ENCODE peak calls at places on chromosomes 6 and 20, in seven cellular contexts. One of them, this sample, is unnamed. For H3K4me1, the result is how much of the 10 kb centered on the place peaks cover.

GRCh38 chr20:23966927-23967615 is 21.5 kb downstream of the GGTLC1 start:
- DNase-seq in body of pancreas: no peak
- DNase-seq in cardiac muscle cell: no peak
- DNase-seq in psoas muscle: no peak
- DNase-seq in CD8-positive, alpha-beta memory T cell: no peak
- DNase-seq in mammary epithelial cell: no peak
- DNase-seq in effector memory CD4-positive, alpha-beta T cell: no peak
- DNase-seq in this sample: no peak

GRCh38 chr20:19308151-19308550 is 95.7 kb downstream of the SLC24A3 start:
- DNase-seq in cardiac muscle cell: no peak
- DNase-seq in effector memory CD4-positive, alpha-beta T cell: no peak
- DNase-seq in mammary epithelial cell: no peak
- DNase-seq in psoas muscle: no peak
- DNase-seq in body of pancreas: no peak
- DNase-seq in CD8-positive, alpha-beta memory T cell: no peak
- DNase-seq in this sample: no peak

GRCh38 chr20:13261460-13262301 is 40.6 kb downstream of the ISM1 start:
- DNase-seq in mammary epithelial cell: peak
- DNase-seq in cardiac muscle cell: peak
- DNase-seq in psoas muscle: peak
- DNase-seq in effector memory CD4-positive, alpha-beta T cell: peak
- DNase-seq in body of pancreas: peak
- DNase-seq in CD8-positive, alpha-beta memory T cell: peak
- DNase-seq in this sample: no peak

GRCh38 chr20:52812231-52812847 is 159.8 kb upstream of the TSHZ2 start:
- DNase-seq in mammary epithelial cell: no peak
- DNase-seq in body of pancreas: no peak
- DNase-seq in cardiac muscle cell: no peak
- DNase-seq in effector memory CD4-positive, alpha-beta T cell: no peak
- DNase-seq in CD8-positive, alpha-beta memory T cell: no peak
- DNase-seq in psoas muscle: no peak
- DNase-seq in this sample: no peak

GRCh38 chr6:137813308-137813707 is 53.8 kb upstream of the TNFAIP3 start:
- DNase-seq in psoas muscle: no peak
- DNase-seq in effector memory CD4-positive, alpha-beta T cell: no peak
- DNase-seq in cardiac muscle cell: no peak
- DNase-seq in body of pancreas: no peak
- DNase-seq in mammary epithelial cell: peak
- DNase-seq in CD8-positive, alpha-beta memory T cell: no peak
- DNase-seq in this sample: no peak

GRCh38 chr20:20814685-20815084 is 102.2 kb upstream of the RALGAPA2 start:
- DNase-seq in mammary epithelial cell: no peak
- DNase-seq in body of pancreas: no peak
- DNase-seq in effector memory CD4-positive, alpha-beta T cell: no peak
- DNase-seq in psoas muscle: no peak
- DNase-seq in cardiac muscle cell: no peak
- DNase-seq in CD8-positive, alpha-beta memory T cell: no peak
- DNase-seq in this sample: no peak

GRCh38 chr6:28980797-28981390 is 24.2 kb downstream of the ZNF311 start:
- DNase-seq in body of pancreas: peak
- DNase-seq in cardiac muscle cell: peak
- DNase-seq in mammary epithelial cell: peak
- DNase-seq in psoas muscle: peak
- DNase-seq in effector memory CD4-positive, alpha-beta T cell: peak
- DNase-seq in CD8-positive, alpha-beta memory T cell: peak
- DNase-seq in this sample: no peak

GRCh38 chr6:162123797-162124196 is 603.8 kb downstream of the PRKN start:
- DNase-seq in effector memory CD4-positive, alpha-beta T cell: no peak
- DNase-seq in CD8-positive, alpha-beta memory T cell: no peak
- DNase-seq in psoas muscle: no peak
- DNase-seq in body of pancreas: no peak
- DNase-seq in cardiac muscle cell: peak
- DNase-seq in mammary epithelial cell: no peak
- DNase-seq in this sample: no peak

GRCh38 chr20:64139200-64140081 is 24.8 kb upstream of the MYT1 start:
- DNase-seq in body of pancreas: no peak
- DNase-seq in cardiac muscle cell: no peak
- DNase-seq in mammary epithelial cell: no peak
- DNase-seq in psoas muscle: no peak
- DNase-seq in CD8-positive, alpha-beta memory T cell: no peak
- DNase-seq in effector memory CD4-positive, alpha-beta T cell: no peak
- DNase-seq in this sample: no peak

GRCh38 chr6:111922454-111923297 is 49.4 kb upstream of the FYN start:
- DNase-seq in effector memory CD4-positive, alpha-beta T cell: no peak
- DNase-seq in mammary epithelial cell: peak
- DNase-seq in CD8-positive, alpha-beta memory T cell: no peak
- DNase-seq in psoas muscle: no peak
- DNase-seq in body of pancreas: no peak
- DNase-seq in cardiac muscle cell: no peak
- DNase-seq in this sample: no peak

GRCh38 chr6:30169658-30170614 is 6.6 kb downstream of the TRIM15 start:
- DNase-seq in effector memory CD4-positive, alpha-beta T cell: no peak
- DNase-seq in body of pancreas: no peak
- DNase-seq in psoas muscle: no peak
- DNase-seq in CD8-positive, alpha-beta memory T cell: no peak
- DNase-seq in cardiac muscle cell: peak
- DNase-seq in mammary epithelial cell: peak
- DNase-seq in this sample: no peak

GRCh38 chr6:89242574-89243330 is 25.6 kb upstream of the GABRR1 start:
- DNase-seq in CD8-positive, alpha-beta memory T cell: no peak
- DNase-seq in psoas muscle: no peak
- DNase-seq in mammary epithelial cell: peak
- DNase-seq in effector memory CD4-positive, alpha-beta T cell: no peak
- DNase-seq in body of pancreas: no peak
- DNase-seq in cardiac muscle cell: peak
- DNase-seq in this sample: no peak

GRCh38 chr6:33073431-33073871 is at the start of gene HLA-DPA1:
- DNase-seq in body of pancreas: no peak
- DNase-seq in psoas muscle: no peak
- DNase-seq in effector memory CD4-positive, alpha-beta T cell: no peak
- DNase-seq in cardiac muscle cell: peak
- DNase-seq in mammary epithelial cell: peak
- DNase-seq in CD8-positive, alpha-beta memory T cell: peak
- DNase-seq in this sample: no peak

GRCh38 chr20:1577906-1578305 is 20.4 kb upstream of the SIRPD start:
- DNase-seq in effector memory CD4-positive, alpha-beta T cell: no peak
- DNase-seq in psoas muscle: no peak
- DNase-seq in cardiac muscle cell: no peak
- DNase-seq in mammary epithelial cell: no peak
- DNase-seq in CD8-positive, alpha-beta memory T cell: no peak
- DNase-seq in body of pancreas: no peak
- DNase-seq in this sample: no peak

GRCh38 chr6:43294536-43294935 is 3.5 kb upstream of the SLC22A7 start:
- DNase-seq in mammary epithelial cell: no peak
- DNase-seq in CD8-positive, alpha-beta memory T cell: no peak
- DNase-seq in cardiac muscle cell: no peak
- DNase-seq in psoas muscle: no peak
- DNase-seq in effector memory CD4-positive, alpha-beta T cell: no peak
- DNase-seq in body of pancreas: no peak
- DNase-seq in this sample: no peak
- H3K27ac ChIP-seq in mammary epithelial cell: no peak
- H3K27ac ChIP-seq in CD8-positive, alpha-beta memory T cell: no peak
- H3K27ac ChIP-seq in cardiac muscle cell: no peak
- H3K27ac ChIP-seq in psoas muscle: no peak
- H3K27ac ChIP-seq in effector memory CD4-positive, alpha-beta T cell: no peak
- H3K27ac ChIP-seq in body of pancreas: no peak
- H3K27ac ChIP-seq in this sample: no peak

GRCh38 chr6:169324661-169325459 is 71.2 kb upstream of the THBS2 start:
- DNase-seq in CD8-positive, alpha-beta memory T cell: no peak
- DNase-seq in effector memory CD4-positive, alpha-beta T cell: no peak
- DNase-seq in mammary epithelial cell: no peak
- DNase-seq in cardiac muscle cell: no peak
- DNase-seq in psoas muscle: no peak
- DNase-seq in body of pancreas: no peak
- DNase-seq in this sample: no peak

GRCh38 chr6:169326067-169326799 is 72.6 kb upstream of the THBS2 start:
- DNase-seq in effector memory CD4-positive, alpha-beta T cell: no peak
- DNase-seq in body of pancreas: no peak
- DNase-seq in psoas muscle: no peak
- DNase-seq in mammary epithelial cell: peak
- DNase-seq in CD8-positive, alpha-beta memory T cell: no peak
- DNase-seq in cardiac muscle cell: peak
- DNase-seq in this sample: no peak

GRCh38 chr6:169324086-169324485 is 70.4 kb upstream of the THBS2 start:
- DNase-seq in psoas muscle: no peak
- DNase-seq in effector memory CD4-positive, alpha-beta T cell: no peak
- DNase-seq in mammary epithelial cell: no peak
- DNase-seq in cardiac muscle cell: no peak
- DNase-seq in CD8-positive, alpha-beta memory T cell: no peak
- DNase-seq in body of pancreas: no peak
- DNase-seq in this sample: no peak

GRCh38 chr6:169332250-169332649 is 78.6 kb upstream of the THBS2 start:
- DNase-seq in cardiac muscle cell: no peak
- DNase-seq in effector memory CD4-positive, alpha-beta T cell: no peak
- DNase-seq in mammary epithelial cell: no peak
- DNase-seq in body of pancreas: no peak
- DNase-seq in psoas muscle: no peak
- DNase-seq in CD8-positive, alpha-beta memory T cell: no peak
- DNase-seq in this sample: no peak

DNA sequence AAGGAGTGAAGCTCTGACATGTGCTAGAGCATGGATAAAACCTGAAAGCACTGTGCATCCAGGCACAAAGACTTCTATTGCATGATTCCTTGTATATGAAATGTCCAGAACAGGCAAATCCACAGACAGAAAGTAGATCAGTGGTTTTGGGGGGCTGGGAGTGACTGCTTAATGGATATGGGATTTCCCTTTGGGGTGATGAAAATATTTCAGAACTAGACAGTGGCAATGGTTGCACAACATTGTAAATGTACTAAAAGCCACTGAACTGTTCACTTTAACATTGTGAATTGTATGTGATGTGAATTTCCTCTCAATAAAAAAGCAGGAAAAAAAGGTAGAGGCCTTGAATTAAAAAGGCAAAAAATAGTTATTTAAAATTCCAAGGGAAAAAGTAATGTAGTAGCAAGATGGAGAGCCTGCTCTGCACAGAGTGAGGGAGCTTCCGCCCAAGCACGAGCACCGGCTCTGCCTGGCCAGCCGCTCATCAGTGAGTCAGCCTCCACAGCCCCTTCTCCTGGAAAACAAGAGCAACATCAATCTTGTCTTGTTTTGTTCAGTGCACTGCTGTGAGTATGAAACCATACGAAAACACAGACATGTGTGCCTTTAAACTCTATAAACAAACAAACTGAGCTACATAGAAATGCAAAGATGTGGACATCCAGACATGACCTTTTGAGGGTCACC is 74.6 kb upstream of the THBS2 start:
- DNase-seq in effector memory CD4-positive, alpha-beta T cell: no peak
- DNase-seq in body of pancreas: no peak
- DNase-seq in psoas muscle: no peak
- DNase-seq in mammary epithelial cell: peak
- DNase-seq in cardiac muscle cell: no peak
- DNase-seq in CD8-positive, alpha-beta memory T cell: no peak
- DNase-seq in this sample: no peak
- H3K4me1 ChIP-seq in effector memory CD4-positive, alpha-beta T cell: under half
- H3K4me1 ChIP-seq in body of pancreas: under half
- H3K4me1 ChIP-seq in psoas muscle: under half
- H3K4me1 ChIP-seq in mammary epithelial cell: under half
- H3K4me1 ChIP-seq in cardiac muscle cell: under half
- H3K4me1 ChIP-seq in CD8-positive, alpha-beta memory T cell: under half
- H3K4me1 ChIP-seq in this sample: under half

GRCh38 chr6:102195311-102195710 is 801.8 kb downstream of the GRIK2 start:
- DNase-seq in effector memory CD4-positive, alpha-beta T cell: no peak
- DNase-seq in psoas muscle: no peak
- DNase-seq in cardiac muscle cell: no peak
- DNase-seq in body of pancreas: no peak
- DNase-seq in mammary epithelial cell: no peak
- DNase-seq in CD8-positive, alpha-beta memory T cell: no peak
- DNase-seq in this sample: no peak

DNA sequence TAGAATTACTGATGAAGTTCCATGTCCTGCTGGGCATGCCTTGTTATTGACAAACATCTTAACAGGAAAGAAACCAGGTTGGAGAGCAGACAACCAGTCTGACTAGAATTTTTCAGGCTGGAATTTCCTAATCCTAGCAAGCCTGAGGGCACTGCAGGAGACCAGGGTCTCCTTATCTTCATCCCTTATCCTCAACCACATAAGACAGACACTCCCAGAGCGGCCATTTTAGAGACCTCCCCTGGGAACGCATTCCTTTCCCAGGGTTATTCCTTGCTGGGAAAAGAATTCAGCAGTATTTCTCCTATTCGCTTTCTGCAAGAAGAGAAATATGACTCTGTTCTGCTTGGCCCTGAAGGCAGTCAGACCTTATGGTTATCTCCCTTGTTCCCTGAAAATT is 803.7 kb downstream of the GRIK2 start:
- DNase-seq in mammary epithelial cell: no peak
- DNase-seq in body of pancreas: no peak
- DNase-seq in CD8-positive, alpha-beta memory T cell: no peak
- DNase-seq in cardiac muscle cell: no peak
- DNase-seq in effector memory CD4-positive, alpha-beta T cell: no peak
- DNase-seq in psoas muscle: no peak
- DNase-seq in this sample: no peak
- H3K27ac ChIP-seq in mammary epithelial cell: no peak
- H3K27ac ChIP-seq in body of pancreas: no peak
- H3K27ac ChIP-seq in CD8-positive, alpha-beta memory T cell: no peak
- H3K27ac ChIP-seq in cardiac muscle cell: no peak
- H3K27ac ChIP-seq in effector memory CD4-positive, alpha-beta T cell: no peak
- H3K27ac ChIP-seq in psoas muscle: no peak
- H3K27ac ChIP-seq in this sample: no peak

GRCh38 chr6:4021133-4021861 is 57.6 kb downstream of the FAM217A start:
- DNase-seq in effector memory CD4-positive, alpha-beta T cell: peak
- DNase-seq in CD8-positive, alpha-beta memory T cell: peak
- DNase-seq in mammary epithelial cell: peak
- DNase-seq in cardiac muscle cell: peak
- DNase-seq in psoas muscle: peak
- DNase-seq in body of pancreas: peak
- DNase-seq in this sample: peak

GRCh38 chr6:4021862-4022715 is 56.8 kb downstream of the FAM217A start:
- DNase-seq in effector memory CD4-positive, alpha-beta T cell: no peak
- DNase-seq in cardiac muscle cell: no peak
- DNase-seq in mammary epithelial cell: no peak
- DNase-seq in psoas muscle: no peak
- DNase-seq in CD8-positive, alpha-beta memory T cell: no peak
- DNase-seq in body of pancreas: no peak
- DNase-seq in this sample: no peak

GRCh38 chr6:4025681-4026080 is 53.3 kb downstream of the FAM217A start:
- DNase-seq in cardiac muscle cell: no peak
- DNase-seq in effector memory CD4-positive, alpha-beta T cell: no peak
- DNase-seq in CD8-positive, alpha-beta memory T cell: no peak
- DNase-seq in body of pancreas: no peak
- DNase-seq in psoas muscle: no peak
- DNase-seq in mammary epithelial cell: no peak
- DNase-seq in this sample: no peak

GRCh38 chr6:4020822-4021132 is 58.2 kb downstream of the FAM217A start:
- DNase-seq in psoas muscle: no peak
- DNase-seq in cardiac muscle cell: no peak
- DNase-seq in body of pancreas: no peak
- DNase-seq in mammary epithelial cell: no peak
- DNase-seq in CD8-positive, alpha-beta memory T cell: no peak
- DNase-seq in effector memory CD4-positive, alpha-beta T cell: no peak
- DNase-seq in this sample: no peak

DNA sequence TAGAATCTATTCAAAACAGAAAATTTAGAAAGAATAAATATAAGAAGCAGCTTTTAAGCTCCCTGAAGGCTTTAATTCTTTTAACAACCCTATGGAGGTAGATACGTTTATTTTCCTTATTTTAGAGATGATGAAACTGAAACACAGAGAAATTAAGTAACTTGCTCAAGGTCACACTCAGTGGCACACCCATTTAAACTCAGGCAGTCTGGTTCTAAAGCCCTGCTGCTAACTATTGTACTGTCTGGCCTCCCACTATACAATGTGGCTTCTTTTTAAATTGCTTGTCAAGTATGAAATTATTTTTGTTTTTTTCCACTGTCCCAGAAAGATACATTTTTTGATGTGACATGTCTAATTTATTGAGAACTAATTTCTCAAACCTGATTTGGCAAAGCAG is 55.7 kb downstream of the FAM217A start:
- DNase-seq in psoas muscle: no peak
- DNase-seq in cardiac muscle cell: no peak
- DNase-seq in body of pancreas: no peak
- DNase-seq in CD8-positive, alpha-beta memory T cell: no peak
- DNase-seq in mammary epithelial cell: no peak
- DNase-seq in effector memory CD4-positive, alpha-beta T cell: no peak
- DNase-seq in this sample: no peak
- H3K4me1 ChIP-seq in psoas muscle: half or more
- H3K4me1 ChIP-seq in cardiac muscle cell: under half
- H3K4me1 ChIP-seq in body of pancreas: half or more
- H3K4me1 ChIP-seq in CD8-positive, alpha-beta memory T cell: half or more
- H3K4me1 ChIP-seq in mammary epithelial cell: under half
- H3K4me1 ChIP-seq in effector memory CD4-positive, alpha-beta T cell: under half
- H3K4me1 ChIP-seq in this sample: half or more

This sample was measured in thoracic aorta.